ENCODE peak calls at places on chromosomes 3 and 15, in four cellular contexts. E is NCI-H2081 treated with DMSO at 0.1 percent for 48 hours, S is C1 segment of cervical spinal cord, O is coronary artery. N is an unnamed sample.

GRCh38 chr3:115834068-115834467 is 210.8 kb downstream of the GAP43 start:
- DNase-seq in E (no peak), S (no peak), O (no peak), N (no peak)

GRCh38 chr3:96169111-96169510 is 645.3 kb upstream of the EPHA6 start:
- DNase-seq in E (no peak), S (no peak), O (no peak), N (no peak)

GRCh38 chr3:89171681-89172080 is 64.3 kb downstream of the EPHA3 start:
- DNase-seq in E (no peak), S (no peak), O (no peak), N (no peak)

GRCh38 chr15:70197318-70197944 is 99.7 kb upstream of the TLE3 start:
- DNase-seq in E (no peak), S (no peak), O (no peak), N (no peak)

GRCh38 chr3:37291275-37291700 is 116.9 kb upstream of the LRRFIP2 start:
- DNase-seq in E (no peak), S (no peak), O (no peak), N (no peak)

GRCh38 chr3:46695962-46696922 is 2.8 kb upstream of the ALS2CL start:
- DNase-seq in E (no peak), S (no peak), O (peak; percentile 85), N (no peak)

GRCh38 chr3:147702499-147702898 is 293.3 kb downstream of the ZIC1 start:
- DNase-seq in E (no peak), S (no peak), O (no peak), N (no peak)

GRCh38 chr3:105322570-105323273 is 44.0 kb upstream of the ALCAM start:
- DNase-seq in E (no peak), S (no peak), O (no peak), N (no peak)

GRCh38 chr3:133295199-133295901 is 104.5 kb upstream of the BFSP2 start:
- DNase-seq in E (no peak), S (no peak), O (no peak), N (no peak)

GRCh38 chr15:70101459-70102113 is 3.9 kb upstream of the TLE3 start:
- DNase-seq in E (peak; percentile 29), S (no peak), O (no peak), N (no peak)

GRCh38 chr15:41281236-41281635 is 50.2 kb downstream of the CHP1 start:
- DNase-seq in E (no peak), S (no peak), O (no peak), N (no peak)

GRCh38 chr3:169085827-169086226 is 577.7 kb downstream of the MECOM start:
- DNase-seq in E (no peak), S (no peak), O (no peak), N (no peak)

GRCh38 chr3:104040896-104041295 is 1325.8 kb upstream of the ALCAM start:
- DNase-seq in E (no peak), S (no peak), O (no peak), N (no peak)

GRCh38 chr15:43808960-43809678 is 8.7 kb downstream of the HYPK start:
- DNase-seq in E (no peak), S (no peak), O (no peak), N (no peak)

GRCh38 chr15:92832992-92833438 is 67.1 kb upstream of the CHD2 start:
- DNase-seq in E (no peak), S (no peak), O (no peak), N (no peak)

GRCh38 chr15:58724471-58724870 is 25.0 kb downstream of the ADAM10 start:
- DNase-seq in E (no peak), S (no peak), O (no peak), N (no peak)

GRCh38 chr3:174863488-174863887 is 4.4 kb downstream of the NAALADL2 start:
- DNase-seq in E (no peak), S (no peak), O (no peak), N (no peak)

GRCh38 chr3:40780801-40781406 is 256.1 kb downstream of the ZNF621 start:
- DNase-seq in E (no peak), S (no peak), O (no peak), N (no peak)

GRCh38 chr3:192284443-192285072 is 442.8 kb downstream of the FGF12 start:
- DNase-seq in E (no peak), S (no peak), O (no peak), N (no peak)

GRCh38 chr3:178777718-178778411 is 241.6 kb downstream of the KCNMB2 start:
- DNase-seq in E (no peak), S (no peak), O (no peak), N (no peak)

GRCh38 chr3:124229836-124230235 is 237.9 kb upstream of the ROPN1 start:
- DNase-seq in E (no peak), S (no peak), O (no peak), N (no peak)

GRCh38 chr15:35958021-35958420 is 412.1 kb upstream of the DPH6 start:
- DNase-seq in E (peak; percentile 83), S (no peak), O (no peak), N (no peak)

GRCh38 chr15:76139368-76140068 is 79.7 kb downstream of the TMEM266 start:
- DNase-seq in E (no peak), S (peak; percentile 29), O (no peak), N (no peak)

GRCh38 chr15:93035953-93036810 is 52.8 kb downstream of the RGMA start:
- DNase-seq in E (no peak), S (no peak), O (peak; percentile 76), N (peak; percentile 88)

GRCh38 chr15:71800190-71800589 is 10.2 kb upstream of the NR2E3 start:
- DNase-seq in E (no peak), S (no peak), O (no peak), N (no peak)

N was measured in mesenteric fat pad.